ENCODE peak calls at places on chromosomes 5 and 9, in seven cellular contexts. G is CD8-positive, alpha-beta T cell; Q is H1; A is right lobe of liver; B is Peyer's patch; N is heart left ventricle; Z is stomach. Y is an unnamed sample.

GRCh38 chr9:22454021-22454420 is 7.4 kb downstream of the DMRTA1 start:
- DNase-seq in G (no peak), Q (no peak), A (no peak), B (no peak), N (no peak), Z (no peak), Y (no peak)

GRCh38 chr5:60161340-60161934 is 267.9 kb upstream of the PDE4D start:
- DNase-seq in G (no peak), Q (no peak), A (no peak), B (no peak), N (no peak), Z (no peak), Y (peak; percentile 15)

GRCh38 chr5:68839019-68839552 is 254.7 kb upstream of the SLC30A5 start:
- DNase-seq in G (no peak), Q (no peak), A (no peak), B (no peak), N (no peak), Z (no peak), Y (no peak)

GRCh38 chr5:156036640-156037039 is 290.3 kb upstream of the SGCD start:
- DNase-seq in G (no peak), Q (no peak), A (no peak), B (no peak), N (peak; percentile 35), Z (no peak), Y (no peak)

GRCh38 chr9:109453210-109453842 is 44.8 kb downstream of the PTPN3 start:
- DNase-seq in G (no peak), Q (no peak), A (no peak), B (no peak), N (no peak), Z (peak; percentile 56), Y (no peak)

GRCh38 chr9:83563360-83563759 is 25.2 kb upstream of the FRMD3 start:
- DNase-seq in G (no peak), Q (no peak), A (no peak), B (no peak), N (no peak), Z (no peak), Y (no peak)

GRCh38 chr9:131396626-131397025 is 2.7 kb downstream of the PRRC2B start:
- DNase-seq in G (no peak), Q (no peak), A (no peak), B (no peak), N (no peak), Z (no peak), Y (no peak)

GRCh38 chr9:130237763-130238524 is 27.6 kb upstream of the HMCN2 start:
- DNase-seq in G (no peak), Q (no peak), A (no peak), B (no peak), N (no peak), Z (no peak), Y (peak; percentile 43)

GRCh38 chr9:6852243-6852963 is 94.6 kb downstream of the KDM4C start:
- DNase-seq in G (no peak), Q (no peak), A (no peak), B (no peak), N (no peak), Z (no peak), Y (no peak)

GRCh38 chr5:142437563-142437962 is 112.7 kb upstream of the SPRY4 start:
- DNase-seq in G (no peak), Q (no peak), A (no peak), B (no peak), N (no peak), Z (no peak), Y (no peak)

GRCh38 chr5:142432961-142433360 is 108.1 kb upstream of the SPRY4 start:
- DNase-seq in G (peak; percentile 63), Q (no peak), A (no peak), B (no peak), N (no peak), Z (no peak), Y (no peak)

GRCh38 chr5:142434322-142434612 is 109.4 kb upstream of the SPRY4 start:
- DNase-seq in G (no peak), Q (no peak), A (no peak), B (no peak), N (no peak), Z (no peak), Y (no peak)

GRCh38 chr5:142433526-142434321 is 108.9 kb upstream of the SPRY4 start:
- DNase-seq in G (no peak), Q (no peak), A (no peak), B (no peak), N (no peak), Z (no peak), Y (no peak)

DNA sequence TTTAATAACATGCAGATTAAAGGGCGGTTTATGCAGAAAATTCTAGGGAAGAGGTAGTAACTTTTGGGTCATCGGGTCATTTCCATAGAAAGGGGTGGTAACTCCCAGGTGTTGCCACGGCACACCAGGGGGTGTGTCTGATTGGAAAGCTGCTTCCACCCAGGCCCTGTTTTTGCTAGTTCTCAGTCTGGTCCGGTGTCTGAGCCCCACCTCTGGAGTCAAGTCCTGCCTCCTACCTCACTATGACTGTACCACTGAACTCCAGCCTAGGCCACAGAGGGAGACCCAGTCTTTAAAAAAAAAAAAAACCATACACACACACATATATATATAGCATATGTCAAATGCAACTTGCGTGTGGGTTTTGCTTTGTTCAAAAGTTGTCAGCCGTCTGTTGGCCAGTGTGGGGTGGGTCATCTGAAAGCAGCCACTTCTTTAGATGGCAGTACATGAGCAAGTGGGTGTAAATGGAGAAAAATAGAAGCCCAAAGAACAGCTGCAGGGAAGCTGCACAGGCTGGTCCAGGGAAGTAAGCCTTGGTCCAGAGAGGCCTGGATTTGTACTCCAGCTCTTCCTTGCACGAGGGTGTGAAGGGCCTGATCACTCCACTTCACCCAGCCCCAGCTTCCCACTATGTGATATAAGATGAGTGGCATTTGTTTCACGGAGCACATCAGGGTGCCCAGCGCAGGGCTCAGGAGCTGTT is 110.7 kb upstream of the SPRY4 start:
- DNase-seq in G (peak; percentile 31), Q (no peak), A (no peak), B (no peak), N (no peak), Z (no peak), Y (no peak)
- H3K4me1 ChIP-seq in G (peaks cover 20% of the 10 kb centered on the region), Q (peaks cover 9% of the 10 kb centered on the region), A (no peaks in the 10 kb centered on the region), B (peaks cover 9% of the 10 kb centered on the region), N (peaks cover 59% of the 10 kb centered on the region), Z (no peaks in the 10 kb centered on the region), Y (peaks cover 8% of the 10 kb centered on the region)

GRCh38 chr9:127919253-127919815 is 2.5 kb upstream of the ST6GALNAC4 start:
- DNase-seq in G (no peak), Q (no peak), A (peak; percentile 93), B (peak; percentile 84), N (peak; percentile 94), Z (peak; percentile 83), Y (peak; percentile 76)

GRCh38 chr9:127916665-127917581 is at the start of gene ST6GALNAC4:
- DNase-seq in G (peak; percentile 98), Q (no peak), A (peak; percentile 97), B (peak; percentile 98), N (peak; percentile 94), Z (peak; percentile 97), Y (peak; percentile 98)

GRCh38 chr9:127917603-127918002 is 762 bp upstream of the ST6GALNAC4 start:
- DNase-seq in G (no peak), Q (no peak), A (no peak), B (no peak), N (no peak), Z (no peak), Y (peak; percentile 63)

GRCh38 chr9:127920794-127921193 is 4.0 kb upstream of the ST6GALNAC4 start:
- DNase-seq in G (no peak), Q (no peak), A (no peak), B (no peak), N (no peak), Z (no peak), Y (no peak)

DNA sequence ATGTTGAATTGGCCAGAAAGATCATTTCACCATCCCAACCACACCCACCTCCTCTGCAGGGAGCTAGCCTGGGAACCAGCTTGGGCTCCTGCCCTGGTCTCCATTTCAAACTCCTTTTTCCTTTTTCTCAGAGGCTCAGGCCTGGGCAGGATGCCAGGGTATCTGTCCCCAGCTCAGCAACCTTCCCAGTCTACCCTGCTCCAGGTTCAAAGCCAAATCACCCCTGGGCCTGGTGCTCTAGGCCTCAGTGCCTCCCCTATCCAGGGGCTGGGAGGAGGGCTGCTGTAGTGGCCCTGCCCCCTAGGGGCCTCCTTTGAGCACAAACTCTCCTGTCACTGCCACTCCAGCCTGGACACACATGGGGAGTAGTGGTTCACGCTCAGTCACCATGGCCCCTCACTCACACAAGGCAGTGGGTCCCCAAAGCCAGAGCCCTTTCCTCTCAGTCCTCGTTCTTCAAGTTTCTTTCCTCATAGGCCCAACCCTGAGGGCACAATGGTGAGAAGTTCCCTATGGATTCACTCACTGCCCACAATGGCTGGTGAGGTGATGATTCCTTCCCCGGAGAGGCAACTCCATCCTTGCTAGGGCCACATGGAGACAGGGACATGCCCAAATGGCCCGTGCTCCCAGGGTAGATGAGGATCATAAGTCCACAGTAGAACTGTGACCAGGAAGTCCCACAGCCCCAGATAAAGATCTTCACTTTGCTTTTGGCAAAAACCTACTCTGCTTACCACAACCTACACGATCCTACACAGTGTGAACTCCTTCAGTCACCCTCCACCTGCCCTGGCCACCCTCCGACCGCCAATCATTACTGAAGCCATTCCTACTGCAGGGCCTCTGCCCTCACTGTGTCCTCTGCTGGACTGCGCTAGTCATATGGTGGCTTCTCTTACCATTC is 1.6 kb upstream of the ST6GALNAC4 start:
- DNase-seq in G (no peak), Q (no peak), A (peak; percentile 61), B (no peak), N (no peak), Z (no peak), Y (peak; percentile 50)
- TF ChIP-seq CTCF in G (no peak), Q (peak; percentile 45), A (peak; percentile 11), B (no peak), N (no peak), Z (no peak), Y (no peak)

GRCh38 chr5:88060194-88060593 is 208.5 kb downstream of the TMEM161B start:
- DNase-seq in G (no peak), Q (no peak), A (no peak), B (no peak), N (no peak), Z (no peak), Y (no peak)
- H3K4me1 ChIP-seq in G (no peaks in the 10 kb centered on the region), Q (no peaks in the 10 kb centered on the region), A (no peaks in the 10 kb centered on the region), B (no peaks in the 10 kb centered on the region), N (no peaks in the 10 kb centered on the region), Z (no peaks in the 10 kb centered on the region), Y (no peaks in the 10 kb centered on the region)

DNA sequence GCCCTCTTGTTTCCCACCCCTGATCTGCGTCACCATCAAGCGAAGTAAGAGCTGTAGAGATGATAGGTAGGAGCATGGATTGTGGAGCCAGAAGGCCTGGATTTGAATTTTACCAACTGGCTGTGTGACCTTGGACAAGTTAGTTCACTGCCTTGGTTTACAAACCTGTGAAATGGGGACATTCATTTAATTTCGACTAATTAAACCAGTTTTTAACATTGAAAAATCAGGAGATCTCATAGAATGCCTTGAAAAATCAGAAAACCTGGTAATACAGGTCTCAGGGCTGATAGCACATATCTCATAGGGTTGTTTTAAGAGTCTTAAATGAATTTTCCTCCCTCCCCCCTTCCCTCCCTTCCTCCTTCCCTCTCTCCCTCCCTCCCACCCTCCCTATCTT is 38.8 kb downstream of the STC2 start:
- DNase-seq in G (no peak), Q (no peak), A (no peak), B (no peak), N (no peak), Z (no peak), Y (no peak)
- TF ChIP-seq CTCF in G (no peak), Q (no peak), A (no peak), B (no peak), N (no peak), Z (no peak), Y (no peak)